ENCODE peak calls at places on chromosomes 5 and 9, in four cellular contexts. J is hippocampal formation, I is Right ventricle myocardium inferior, M is HFFc6. X is an unnamed sample.
A peak's percentile ranks its signal among the peaks of the same experiment; 100 is the strongest.

GRCh38 chr5:126912607-126913006 is 117.8 kb downstream of the MARCHF3 start:
- DNase-seq in J (no peak), M (peak; percentile 8), I (no peak), X (no peak)

GRCh38 chr5:92886751-92887150 is 694.3 kb downstream of the NR2F1-AS1 start:
- DNase-seq in I (no peak), M (no peak), J (no peak), X (no peak)

GRCh38 chr5:17190242-17190778 is 27.1 kb upstream of the BASP1 start:
- DNase-seq in I (no peak), M (peak; percentile 80), J (no peak), X (peak; percentile 75)

GRCh38 chr9:95724253-95724991 is 151.1 kb upstream of the ERCC6L2 start:
- DNase-seq in M (no peak), J (no peak), I (no peak), X (no peak)

GRCh38 chr9:125509476-125509875 is 197.5 kb downstream of the MAPKAP1 start:
- DNase-seq in M (peak; percentile 45), I (no peak), J (no peak), X (peak; percentile 81)

GRCh38 chr5:179893958-179894895 is 13.5 kb downstream of the TBC1D9B start:
- DNase-seq in I (no peak), J (no peak), M (no peak), X (no peak)

GRCh38 chr5:159916841-159917761 is 819 bp downstream of the ADRA1B start:
- DNase-seq in J (no peak), M (no peak), I (no peak), X (no peak)

GRCh38 chr9:79573697-79573976 is 1.9 kb downstream of the TLE4 start:
- DNase-seq in M (no peak), I (no peak), J (no peak), X (no peak)

GRCh38 chr5:157222506-157223230 is 42.0 kb downstream of the ITK start:
- DNase-seq in J (no peak), M (peak; percentile 47), I (no peak), X (peak; percentile 19)

GRCh38 chr9:75156838-75157237 is 68.5 kb downstream of the OSTF1 start:
- DNase-seq in J (no peak), I (no peak), M (no peak), X (no peak)

GRCh38 chr9:12972608-12973589 is 198.1 kb downstream of the LURAP1L start:
- DNase-seq in M (no peak), I (no peak), J (peak; percentile 56), X (no peak)

GRCh38 chr9:103942652-103943051 is 151.5 kb upstream of the SMC2 start:
- DNase-seq in J (no peak), M (no peak), I (no peak), X (no peak)

GRCh38 chr9:127884427-127884911 is 7.0 kb upstream of the AK1 start:
- DNase-seq in M (no peak), J (no peak), I (no peak), X (no peak)

GRCh38 chr5:1792842-1793266 is 6.8 kb downstream of the MRPL36 start:
- DNase-seq in J (no peak), I (no peak), M (peak; percentile 93), X (peak; percentile 87)

GRCh38 chr5:74185599-74185998 is 454.9 kb downstream of the ENC1 start:
- DNase-seq in J (no peak), I (no peak), M (no peak), X (no peak)

GRCh38 chr5:144028644-144029043 is 141.8 kb downstream of the YIPF5 start:
- DNase-seq in M (peak; percentile 90), I (no peak), J (no peak), X (peak; percentile 80)

GRCh38 chr5:1881273-1881586 is 1.5 kb downstream of the IRX4 start:
- DNase-seq in J (no peak), I (no peak), M (no peak), X (peak; percentile 48)

GRCh38 chr9:107177857-107178256 is 105.2 kb upstream of the RAD23B start:
- DNase-seq in J (no peak), M (no peak), I (no peak), X (no peak)

GRCh38 chr9:97804059-97804365 is 49.0 kb upstream of the FOXE1 start:
- DNase-seq in I (no peak), M (no peak), J (no peak), X (no peak)

GRCh38 chr5:156594406-156594805 is 255.7 kb upstream of the PPP1R2B start:
- DNase-seq in I (no peak), M (no peak), J (no peak), X (no peak)

GRCh38 chr5:12330381-12330780 is 426.1 kb upstream of the CTNND2 start:
- DNase-seq in M (no peak), I (no peak), J (no peak), X (no peak)